ENCODE peak calls at places on chromosomes 2 and 18, in nine cellular contexts. One of them, this sample, is unnamed. For H3K27me3 and H3K4me1, the result is how much of the 10 kb centered on the place peaks cover.

GRCh38 chr2:31765078-31765835 is 184.5 kb upstream of the SRD5A2 start:
- DNase-seq in hepatocyte: no peak
- DNase-seq in GM23248: no peak
- DNase-seq in CD4-positive, CD25-positive, alpha-beta regulatory T cell: no peak
- DNase-seq in CD8-positive, alpha-beta memory T cell: no peak
- DNase-seq in BE2C: no peak
- DNase-seq in tibial artery: no peak
- DNase-seq in PC-9: no peak
- DNase-seq in heart right ventricle: no peak
- DNase-seq in this sample: no peak

GRCh38 chr18:604771-605170 is 8.0 kb downstream of the CLUL1 start:
- DNase-seq in hepatocyte: no peak
- DNase-seq in GM23248: no peak
- DNase-seq in CD4-positive, CD25-positive, alpha-beta regulatory T cell: no peak
- DNase-seq in CD8-positive, alpha-beta memory T cell: no peak
- DNase-seq in BE2C: no peak
- DNase-seq in tibial artery: no peak
- DNase-seq in PC-9: no peak
- DNase-seq in heart right ventricle: no peak
- DNase-seq in this sample: no peak

GRCh38 chr18:78769502-78770113 is 210.0 kb upstream of the SALL3 start:
- DNase-seq in hepatocyte: no peak
- DNase-seq in GM23248: no peak
- DNase-seq in CD4-positive, CD25-positive, alpha-beta regulatory T cell: no peak
- DNase-seq in CD8-positive, alpha-beta memory T cell: no peak
- DNase-seq in BE2C: no peak
- DNase-seq in tibial artery: no peak
- DNase-seq in PC-9: no peak
- DNase-seq in heart right ventricle: no peak
- DNase-seq in this sample: no peak

GRCh38 chr2:8667896-8668512 is 13.9 kb upstream of the ID2 start:
- DNase-seq in hepatocyte: no peak
- DNase-seq in GM23248: no peak
- DNase-seq in CD4-positive, CD25-positive, alpha-beta regulatory T cell: no peak
- DNase-seq in CD8-positive, alpha-beta memory T cell: no peak
- DNase-seq in BE2C: no peak
- DNase-seq in tibial artery: no peak
- DNase-seq in PC-9: no peak
- DNase-seq in heart right ventricle: no peak
- DNase-seq in this sample: no peak

GRCh38 chr2:131801210-131801744 is 273.6 kb downstream of the CCDC74A start:
- DNase-seq in hepatocyte: peak
- DNase-seq in GM23248: no peak
- DNase-seq in CD4-positive, CD25-positive, alpha-beta regulatory T cell: no peak
- DNase-seq in CD8-positive, alpha-beta memory T cell: no peak
- DNase-seq in BE2C: no peak
- DNase-seq in tibial artery: no peak
- DNase-seq in PC-9: no peak
- DNase-seq in heart right ventricle: no peak
- DNase-seq in this sample: no peak

GRCh38 chr18:44859263-44859662 is 178.6 kb downstream of the SETBP1 start:
- DNase-seq in hepatocyte: no peak
- DNase-seq in GM23248: peak
- DNase-seq in CD4-positive, CD25-positive, alpha-beta regulatory T cell: no peak
- DNase-seq in CD8-positive, alpha-beta memory T cell: no peak
- DNase-seq in BE2C: no peak
- DNase-seq in tibial artery: no peak
- DNase-seq in PC-9: peak
- DNase-seq in heart right ventricle: no peak
- DNase-seq in this sample: no peak

GRCh38 chr2:203982276-203982675 is 45.7 kb downstream of the ICOS start:
- DNase-seq in hepatocyte: no peak
- DNase-seq in GM23248: no peak
- DNase-seq in CD4-positive, CD25-positive, alpha-beta regulatory T cell: no peak
- DNase-seq in CD8-positive, alpha-beta memory T cell: no peak
- DNase-seq in BE2C: no peak
- DNase-seq in tibial artery: no peak
- DNase-seq in PC-9: no peak
- DNase-seq in heart right ventricle: no peak
- DNase-seq in this sample: no peak

GRCh38 chr2:2879776-2880175 is 497.8 kb downstream of the EIPR1 start:
- DNase-seq in hepatocyte: no peak
- DNase-seq in GM23248: no peak
- DNase-seq in CD4-positive, CD25-positive, alpha-beta regulatory T cell: no peak
- DNase-seq in CD8-positive, alpha-beta memory T cell: no peak
- DNase-seq in BE2C: no peak
- DNase-seq in tibial artery: no peak
- DNase-seq in PC-9: no peak
- DNase-seq in heart right ventricle: no peak
- DNase-seq in this sample: no peak

GRCh38 chr2:190417045-190417842 is 9.1 kb downstream of the MFSD6 start:
- DNase-seq in hepatocyte: no peak
- DNase-seq in GM23248: no peak
- DNase-seq in CD4-positive, CD25-positive, alpha-beta regulatory T cell: no peak
- DNase-seq in CD8-positive, alpha-beta memory T cell: no peak
- DNase-seq in BE2C: no peak
- DNase-seq in tibial artery: no peak
- DNase-seq in PC-9: no peak
- DNase-seq in heart right ventricle: no peak
- DNase-seq in this sample: no peak

GRCh38 chr2:117378653-117379052 is 435.8 kb upstream of the DDX18 start:
- DNase-seq in hepatocyte: no peak
- DNase-seq in GM23248: no peak
- DNase-seq in CD4-positive, CD25-positive, alpha-beta regulatory T cell: no peak
- DNase-seq in CD8-positive, alpha-beta memory T cell: no peak
- DNase-seq in BE2C: no peak
- DNase-seq in tibial artery: no peak
- DNase-seq in PC-9: no peak
- DNase-seq in heart right ventricle: no peak
- DNase-seq in this sample: no peak

GRCh38 chr2:223026357-223027110 is 25.5 kb upstream of the KCNE4 start:
- DNase-seq in hepatocyte: no peak
- DNase-seq in GM23248: peak
- DNase-seq in CD4-positive, CD25-positive, alpha-beta regulatory T cell: no peak
- DNase-seq in CD8-positive, alpha-beta memory T cell: no peak
- DNase-seq in BE2C: no peak
- DNase-seq in tibial artery: no peak
- DNase-seq in PC-9: no peak
- DNase-seq in heart right ventricle: no peak
- DNase-seq in this sample: peak

GRCh38 chr2:48413676-48414075 is 116.3 kb upstream of the STON1 start:
- DNase-seq in hepatocyte: no peak
- DNase-seq in GM23248: no peak
- DNase-seq in CD4-positive, CD25-positive, alpha-beta regulatory T cell: no peak
- DNase-seq in CD8-positive, alpha-beta memory T cell: no peak
- DNase-seq in BE2C: no peak
- DNase-seq in tibial artery: no peak
- DNase-seq in PC-9: no peak
- DNase-seq in heart right ventricle: no peak
- DNase-seq in this sample: no peak

GRCh38 chr2:130310881-130311280 is 31.8 kb upstream of the IMP4 start:
- DNase-seq in hepatocyte: no peak
- DNase-seq in GM23248: no peak
- DNase-seq in CD4-positive, CD25-positive, alpha-beta regulatory T cell: no peak
- DNase-seq in CD8-positive, alpha-beta memory T cell: no peak
- DNase-seq in BE2C: no peak
- DNase-seq in tibial artery: no peak
- DNase-seq in PC-9: no peak
- DNase-seq in heart right ventricle: no peak
- DNase-seq in this sample: no peak

GRCh38 chr2:130319536-130319935 is 23.2 kb upstream of the IMP4 start:
- DNase-seq in hepatocyte: no peak
- DNase-seq in GM23248: peak
- DNase-seq in CD4-positive, CD25-positive, alpha-beta regulatory T cell: no peak
- DNase-seq in CD8-positive, alpha-beta memory T cell: no peak
- DNase-seq in BE2C: no peak
- DNase-seq in tibial artery: no peak
- DNase-seq in PC-9: no peak
- DNase-seq in heart right ventricle: no peak
- DNase-seq in this sample: no peak

GRCh38 chr2:130318906-130319305 is 23.8 kb upstream of the IMP4 start:
- DNase-seq in hepatocyte: no peak
- DNase-seq in GM23248: no peak
- DNase-seq in CD4-positive, CD25-positive, alpha-beta regulatory T cell: no peak
- DNase-seq in CD8-positive, alpha-beta memory T cell: no peak
- DNase-seq in BE2C: no peak
- DNase-seq in tibial artery: no peak
- DNase-seq in PC-9: no peak
- DNase-seq in heart right ventricle: no peak
- DNase-seq in this sample: no peak

GRCh38 chr2:130313812-130314334 is 28.8 kb upstream of the IMP4 start:
- DNase-seq in hepatocyte: no peak
- DNase-seq in GM23248: no peak
- DNase-seq in CD4-positive, CD25-positive, alpha-beta regulatory T cell: no peak
- DNase-seq in CD8-positive, alpha-beta memory T cell: no peak
- DNase-seq in BE2C: no peak
- DNase-seq in tibial artery: no peak
- DNase-seq in PC-9: no peak
- DNase-seq in heart right ventricle: no peak
- DNase-seq in this sample: no peak

GRCh38 chr2:130316596-130316995 is 26.1 kb upstream of the IMP4 start:
- DNase-seq in hepatocyte: no peak
- DNase-seq in GM23248: no peak
- DNase-seq in CD4-positive, CD25-positive, alpha-beta regulatory T cell: no peak
- DNase-seq in CD8-positive, alpha-beta memory T cell: no peak
- DNase-seq in BE2C: no peak
- DNase-seq in tibial artery: no peak
- DNase-seq in PC-9: no peak
- DNase-seq in heart right ventricle: no peak
- DNase-seq in this sample: no peak
- H3K4me3 ChIP-seq in hepatocyte: no peak
- H3K4me3 ChIP-seq in GM23248: no peak
- H3K4me3 ChIP-seq in CD4-positive, CD25-positive, alpha-beta regulatory T cell: no peak
- H3K4me3 ChIP-seq in CD8-positive, alpha-beta memory T cell: no peak
- H3K4me3 ChIP-seq in BE2C: no peak
- H3K4me3 ChIP-seq in tibial artery: no peak
- H3K4me3 ChIP-seq in PC-9: no peak
- H3K4me3 ChIP-seq in heart right ventricle: no peak
- H3K4me3 ChIP-seq in this sample: no peak

DNA sequence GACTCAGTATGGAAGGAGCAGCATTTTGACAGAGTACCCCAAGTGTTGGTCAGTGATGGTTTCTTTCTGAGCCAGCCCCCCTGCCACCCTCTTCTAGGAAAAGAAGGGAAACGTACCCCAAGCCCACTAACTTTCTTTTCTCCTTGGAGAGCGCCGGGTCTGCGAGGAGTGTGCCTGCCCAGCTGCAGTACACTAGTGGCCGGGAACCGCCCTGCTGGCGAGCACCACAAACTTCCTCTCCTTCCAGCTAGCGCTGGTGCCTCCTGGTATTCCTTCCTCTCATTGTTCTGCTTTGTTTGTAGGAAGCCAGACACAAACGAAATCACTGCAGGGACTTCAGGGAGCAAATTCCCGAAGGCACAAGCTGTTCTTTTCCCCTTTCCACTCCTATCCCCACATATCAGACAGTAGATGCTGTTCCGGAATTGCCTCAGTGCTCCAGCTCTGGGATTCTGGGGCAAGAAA is 1.8 kb downstream of the CCDC85A start:
- DNase-seq in hepatocyte: peak
- DNase-seq in GM23248: peak
- DNase-seq in CD4-positive, CD25-positive, alpha-beta regulatory T cell: no peak
- DNase-seq in CD8-positive, alpha-beta memory T cell: no peak
- DNase-seq in BE2C: no peak
- DNase-seq in tibial artery: peak
- DNase-seq in PC-9: peak
- DNase-seq in heart right ventricle: peak
- DNase-seq in this sample: peak
- H3K27me3 ChIP-seq in hepatocyte: under half
- H3K27me3 ChIP-seq in GM23248: under half
- H3K27me3 ChIP-seq in CD4-positive, CD25-positive, alpha-beta regulatory T cell: under half
- H3K27me3 ChIP-seq in CD8-positive, alpha-beta memory T cell: under half
- H3K27me3 ChIP-seq in BE2C: under half
- H3K27me3 ChIP-seq in tibial artery: under half
- H3K27me3 ChIP-seq in PC-9: half or more
- H3K27me3 ChIP-seq in heart right ventricle: under half
- H3K27me3 ChIP-seq in this sample: under half

GRCh38 chr2:121564905-121565304 is 34.2 kb downstream of the RNU4ATAC start:
- DNase-seq in hepatocyte: no peak
- DNase-seq in GM23248: no peak
- DNase-seq in CD4-positive, CD25-positive, alpha-beta regulatory T cell: no peak
- DNase-seq in CD8-positive, alpha-beta memory T cell: no peak
- DNase-seq in BE2C: no peak
- DNase-seq in tibial artery: no peak
- DNase-seq in PC-9: no peak
- DNase-seq in heart right ventricle: no peak
- DNase-seq in this sample: no peak

GRCh38 chr2:121567957-121568409 is 37.3 kb downstream of the RNU4ATAC start:
- DNase-seq in hepatocyte: peak
- DNase-seq in GM23248: peak
- DNase-seq in CD4-positive, CD25-positive, alpha-beta regulatory T cell: no peak
- DNase-seq in CD8-positive, alpha-beta memory T cell: no peak
- DNase-seq in BE2C: no peak
- DNase-seq in tibial artery: no peak
- DNase-seq in PC-9: no peak
- DNase-seq in heart right ventricle: no peak
- DNase-seq in this sample: no peak

GRCh38 chr2:121570036-121570664 is 39.5 kb downstream of the RNU4ATAC start:
- DNase-seq in hepatocyte: no peak
- DNase-seq in GM23248: no peak
- DNase-seq in CD4-positive, CD25-positive, alpha-beta regulatory T cell: no peak
- DNase-seq in CD8-positive, alpha-beta memory T cell: no peak
- DNase-seq in BE2C: no peak
- DNase-seq in tibial artery: no peak
- DNase-seq in PC-9: no peak
- DNase-seq in heart right ventricle: no peak
- DNase-seq in this sample: no peak

GRCh38 chr2:121565389-121566250 is 34.9 kb downstream of the RNU4ATAC start:
- DNase-seq in hepatocyte: no peak
- DNase-seq in GM23248: peak
- DNase-seq in CD4-positive, CD25-positive, alpha-beta regulatory T cell: no peak
- DNase-seq in CD8-positive, alpha-beta memory T cell: no peak
- DNase-seq in BE2C: no peak
- DNase-seq in tibial artery: no peak
- DNase-seq in PC-9: no peak
- DNase-seq in heart right ventricle: peak
- DNase-seq in this sample: peak

DNA sequence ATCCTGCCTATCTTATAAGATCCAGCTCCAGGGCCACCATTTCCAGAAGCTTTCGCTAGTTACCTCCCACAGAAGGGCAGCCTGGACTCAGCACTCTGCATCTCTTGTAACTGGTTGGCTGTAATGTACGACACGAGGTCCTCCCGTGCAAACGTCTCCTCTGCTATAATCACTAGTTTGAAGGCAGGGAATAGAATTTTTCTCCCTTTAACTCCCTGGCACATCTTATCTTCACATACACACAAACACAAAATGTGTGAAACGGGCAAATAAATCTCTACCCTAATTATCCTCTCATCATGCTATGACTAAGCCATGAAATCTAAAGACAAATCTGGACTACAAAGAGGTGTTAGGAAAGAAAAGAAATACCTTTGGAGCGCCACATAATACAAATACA is 36.8 kb downstream of the RNU4ATAC start:
- DNase-seq in hepatocyte: no peak
- DNase-seq in GM23248: peak
- DNase-seq in CD4-positive, CD25-positive, alpha-beta regulatory T cell: no peak
- DNase-seq in CD8-positive, alpha-beta memory T cell: no peak
- DNase-seq in BE2C: no peak
- DNase-seq in tibial artery: no peak
- DNase-seq in PC-9: no peak
- DNase-seq in heart right ventricle: no peak
- DNase-seq in this sample: no peak
- H3K4me1 ChIP-seq in hepatocyte: under half
- H3K4me1 ChIP-seq in GM23248: under half
- H3K4me1 ChIP-seq in CD4-positive, CD25-positive, alpha-beta regulatory T cell: under half
- H3K4me1 ChIP-seq in CD8-positive, alpha-beta memory T cell: under half
- H3K4me1 ChIP-seq in BE2C: under half
- H3K4me1 ChIP-seq in tibial artery: under half
- H3K4me1 ChIP-seq in PC-9: under half
- H3K4me1 ChIP-seq in heart right ventricle: half or more
- H3K4me1 ChIP-seq in this sample: under half

GRCh38 chr2:69483024-69483423 is 45.8 kb upstream of the NFU1 start:
- DNase-seq in hepatocyte: no peak
- DNase-seq in GM23248: no peak
- DNase-seq in CD4-positive, CD25-positive, alpha-beta regulatory T cell: no peak
- DNase-seq in CD8-positive, alpha-beta memory T cell: no peak
- DNase-seq in BE2C: no peak
- DNase-seq in tibial artery: no peak
- DNase-seq in PC-9: no peak
- DNase-seq in heart right ventricle: no peak
- DNase-seq in this sample: no peak
- H3K4me3 ChIP-seq in hepatocyte: no peak
- H3K4me3 ChIP-seq in GM23248: no peak
- H3K4me3 ChIP-seq in CD4-positive, CD25-positive, alpha-beta regulatory T cell: no peak
- H3K4me3 ChIP-seq in CD8-positive, alpha-beta memory T cell: no peak
- H3K4me3 ChIP-seq in BE2C: no peak
- H3K4me3 ChIP-seq in tibial artery: no peak
- H3K4me3 ChIP-seq in PC-9: no peak
- H3K4me3 ChIP-seq in heart right ventricle: no peak
- H3K4me3 ChIP-seq in this sample: no peak

This sample was measured in adipocyte.